ENCODE peak calls at places on chromosomes 2 and 18, in four cellular contexts. One of them, this sample, is unnamed. For H3K27me3, the result is how much of the 10 kb centered on the place peaks cover.

GRCh38 chr2:175837046-175837445 is 165.0 kb downstream of the LNPK start:
- DNase-seq in fibroblast of lung: peak
- DNase-seq in heart right ventricle: no peak
- DNase-seq in endodermal cell: no peak
- DNase-seq in this sample: peak

GRCh38 chr2:187272255-187272654 is 175.8 kb downstream of the CALCRL start:
- DNase-seq in fibroblast of lung: no peak
- DNase-seq in heart right ventricle: no peak
- DNase-seq in endodermal cell: no peak
- DNase-seq in this sample: no peak

GRCh38 chr2:108594132-108594981 is 60.1 kb downstream of the LIMS1 start:
- DNase-seq in fibroblast of lung: peak
- DNase-seq in heart right ventricle: no peak
- DNase-seq in endodermal cell: no peak
- DNase-seq in this sample: peak

GRCh38 chr18:62438876-62439275 is 83.9 kb upstream of the ZCCHC2 start:
- DNase-seq in fibroblast of lung: no peak
- DNase-seq in heart right ventricle: no peak
- DNase-seq in endodermal cell: no peak
- DNase-seq in this sample: no peak

GRCh38 chr2:160257015-160257741 is 57.1 kb upstream of the ITGB6 start:
- DNase-seq in fibroblast of lung: no peak
- DNase-seq in heart right ventricle: no peak
- DNase-seq in endodermal cell: no peak
- DNase-seq in this sample: peak

GRCh38 chr18:50401888-50402287 is 27.0 kb downstream of the SKA1 start:
- DNase-seq in fibroblast of lung: peak
- DNase-seq in heart right ventricle: peak
- DNase-seq in endodermal cell: peak
- DNase-seq in this sample: peak

GRCh38 chr2:179020156-179020750 is 29.7 kb downstream of the CCDC141 start:
- DNase-seq in fibroblast of lung: no peak
- DNase-seq in heart right ventricle: no peak
- DNase-seq in endodermal cell: peak
- DNase-seq in this sample: peak

GRCh38 chr2:128687551-128687945 is 368.9 kb upstream of the HS6ST1 start:
- DNase-seq in fibroblast of lung: no peak
- DNase-seq in heart right ventricle: no peak
- DNase-seq in endodermal cell: no peak
- DNase-seq in this sample: no peak

GRCh38 chr2:130374587-130375290 is 18.9 kb downstream of the PTPN18 start:
- DNase-seq in fibroblast of lung: no peak
- DNase-seq in heart right ventricle: no peak
- DNase-seq in endodermal cell: no peak
- DNase-seq in this sample: no peak

GRCh38 chr2:113711857-113712256 is 44.6 kb downstream of the SLC35F5 start:
- DNase-seq in fibroblast of lung: no peak
- DNase-seq in heart right ventricle: no peak
- DNase-seq in endodermal cell: no peak
- DNase-seq in this sample: no peak

GRCh38 chr2:222360146-222360545 is 61.3 kb upstream of the PAX3 start:
- DNase-seq in fibroblast of lung: no peak
- DNase-seq in heart right ventricle: no peak
- DNase-seq in endodermal cell: no peak
- DNase-seq in this sample: no peak

GRCh38 chr2:102294802-102295489 is 16.4 kb upstream of the IL1RL1 start:
- DNase-seq in fibroblast of lung: peak
- DNase-seq in heart right ventricle: no peak
- DNase-seq in endodermal cell: no peak
- DNase-seq in this sample: peak

GRCh38 chr2:224796695-224797305 is 80.6 kb upstream of the CCDC195 start:
- DNase-seq in fibroblast of lung: no peak
- DNase-seq in heart right ventricle: no peak
- DNase-seq in endodermal cell: no peak
- DNase-seq in this sample: no peak

GRCh38 chr2:65722028-65722427 is 289.6 kb upstream of the SPRED2 start:
- DNase-seq in fibroblast of lung: peak
- DNase-seq in heart right ventricle: peak
- DNase-seq in endodermal cell: peak
- DNase-seq in this sample: peak

GRCh38 chr2:164511738-164512137 is 109.5 kb downstream of the GRB14 start:
- DNase-seq in fibroblast of lung: no peak
- DNase-seq in heart right ventricle: no peak
- DNase-seq in endodermal cell: no peak
- DNase-seq in this sample: no peak

GRCh38 chr2:164515746-164516145 is 105.5 kb downstream of the GRB14 start:
- DNase-seq in fibroblast of lung: no peak
- DNase-seq in heart right ventricle: no peak
- DNase-seq in endodermal cell: no peak
- DNase-seq in this sample: no peak

GRCh38 chr2:164510895-164511294 is 110.4 kb downstream of the GRB14 start:
- DNase-seq in fibroblast of lung: no peak
- DNase-seq in heart right ventricle: peak
- DNase-seq in endodermal cell: no peak
- DNase-seq in this sample: no peak

GRCh38 chr2:164514491-164514890 is 106.8 kb downstream of the GRB14 start:
- DNase-seq in fibroblast of lung: no peak
- DNase-seq in heart right ventricle: no peak
- DNase-seq in endodermal cell: no peak
- DNase-seq in this sample: peak

GRCh38 chr2:164515030-164515429 is 106.3 kb downstream of the GRB14 start:
- DNase-seq in fibroblast of lung: no peak
- DNase-seq in heart right ventricle: no peak
- DNase-seq in endodermal cell: no peak
- DNase-seq in this sample: no peak
- H3K4me3 ChIP-seq in fibroblast of lung: no peak
- H3K4me3 ChIP-seq in heart right ventricle: no peak
- H3K4me3 ChIP-seq in endodermal cell: no peak
- H3K4me3 ChIP-seq in this sample: no peak

DNA sequence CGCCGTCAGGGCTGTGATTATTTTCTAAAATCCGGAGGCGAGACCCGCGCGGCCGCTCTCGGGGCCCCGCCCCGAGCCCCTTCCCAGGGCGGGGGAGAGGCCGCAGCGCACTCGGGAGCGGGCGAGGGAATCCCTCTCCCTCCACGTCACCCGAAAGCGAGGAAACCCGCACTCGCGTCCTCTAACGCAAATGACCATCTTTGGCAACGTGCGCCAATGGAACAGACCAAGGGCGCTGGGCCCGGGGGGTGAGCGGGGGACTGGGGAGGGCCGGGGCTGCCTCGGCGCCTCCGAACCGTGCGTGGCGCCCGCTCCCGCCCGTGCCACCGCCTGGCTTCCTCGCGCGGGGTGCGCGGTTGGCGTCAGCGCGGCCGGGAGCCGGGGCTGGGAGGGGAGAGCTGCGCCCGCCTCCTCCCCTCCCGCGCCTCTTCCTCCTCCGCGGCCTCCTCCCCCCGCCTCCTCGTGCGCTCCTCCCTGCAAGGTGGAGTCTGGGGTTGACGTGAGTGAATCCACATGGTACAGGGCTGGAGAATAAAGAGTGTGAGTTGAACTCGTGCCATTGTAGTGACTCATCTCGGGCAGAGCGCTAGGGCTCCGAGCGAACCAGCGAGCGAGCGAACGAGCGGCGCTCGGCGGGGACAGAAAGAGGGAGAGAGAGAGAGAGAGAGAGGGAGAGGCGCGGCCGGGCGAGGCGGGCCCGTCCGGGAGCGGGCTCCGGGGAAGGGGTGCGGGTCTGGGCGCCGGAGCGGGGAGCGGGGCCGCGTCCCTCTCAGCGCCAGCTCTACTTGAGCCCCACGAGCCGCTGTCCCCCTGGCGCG is at the start of gene FOSL2:
- DNase-seq in fibroblast of lung: peak
- DNase-seq in heart right ventricle: peak
- DNase-seq in endodermal cell: peak
- DNase-seq in this sample: peak
- H3K27me3 ChIP-seq in fibroblast of lung: under half
- H3K27me3 ChIP-seq in heart right ventricle: under half
- H3K27me3 ChIP-seq in endodermal cell: under half
- H3K27me3 ChIP-seq in this sample: under half

DNA sequence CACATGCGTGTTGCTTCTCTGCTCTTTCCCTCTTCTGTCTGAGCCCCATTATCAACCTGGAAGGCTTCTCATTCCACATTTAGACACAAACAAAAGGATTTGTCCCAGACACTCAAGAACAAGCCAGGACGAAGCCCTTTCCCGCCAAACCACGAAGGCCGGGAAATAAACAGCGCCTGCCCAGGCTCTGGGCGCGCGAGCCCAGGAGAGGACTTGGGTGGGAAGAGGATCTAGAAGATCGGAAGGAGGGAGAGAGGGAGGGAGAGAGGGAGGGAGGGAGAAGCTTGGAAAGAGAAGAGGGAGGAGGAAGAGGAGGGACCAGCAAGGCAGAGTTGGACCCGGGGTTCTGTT is 6.8 kb upstream of the SP9 start:
- DNase-seq in fibroblast of lung: no peak
- DNase-seq in heart right ventricle: no peak
- DNase-seq in endodermal cell: no peak
- DNase-seq in this sample: no peak
- H3K4me3 ChIP-seq in fibroblast of lung: no peak
- H3K4me3 ChIP-seq in heart right ventricle: no peak
- H3K4me3 ChIP-seq in endodermal cell: peak
- H3K4me3 ChIP-seq in this sample: no peak

GRCh38 chr2:232503792-232504323 is 16.2 kb upstream of the ECEL1 start:
- DNase-seq in fibroblast of lung: no peak
- DNase-seq in heart right ventricle: no peak
- DNase-seq in endodermal cell: no peak
- DNase-seq in this sample: no peak
- H3K27me3 ChIP-seq in fibroblast of lung: under half
- H3K27me3 ChIP-seq in heart right ventricle: under half
- H3K27me3 ChIP-seq in endodermal cell: half or more
- H3K27me3 ChIP-seq in this sample: under half

GRCh38 chr2:25817006-25817405 is 61.3 kb downstream of the ASXL2 start:
- DNase-seq in fibroblast of lung: peak
- DNase-seq in heart right ventricle: no peak
- DNase-seq in endodermal cell: no peak
- DNase-seq in this sample: no peak
- H3K4me3 ChIP-seq in fibroblast of lung: no peak
- H3K4me3 ChIP-seq in heart right ventricle: no peak
- H3K4me3 ChIP-seq in endodermal cell: no peak
- H3K4me3 ChIP-seq in this sample: no peak

This sample was measured in bronchial epithelial cell.